ENCODE peak calls at places on chromosomes 13 and 19, in nine cellular contexts. X is hippocampal formation; Q is cardiac fibroblast; P is CD4-positive, alpha-beta memory T cell; I is Daoy; U is amniotic stem cell; C is dermis microvascular lymphatic vessel endothelial cell; F is substantia nigra; T is fibroblast of lung. A is an unnamed sample.

GRCh38 chr13:76865996-76866503 is 20.2 kb downstream of the KCTD12 start:
- DNase-seq in Q (no peak), C (no peak), P (no peak), T (no peak), X (no peak), I (no peak), U (no peak), F (no peak), A (no peak)

GRCh38 chr19:35169226-35169995 is 14.9 kb downstream of the FXYD5 start:
- DNase-seq in Q (no peak), C (no peak), U (no peak), X (no peak), P (no peak), T (no peak), F (no peak), I (no peak), A (no peak)

GRCh38 chr13:54232700-54233099 is 1204.1 kb downstream of the OLFM4 start:
- DNase-seq in U (no peak), X (no peak), F (no peak), P (no peak), C (no peak), T (no peak), I (no peak), Q (no peak), A (no peak)

GRCh38 chr19:48715276-48715675 is 4.2 kb downstream of the MAMSTR start:
- DNase-seq in P (no peak), U (no peak), I (no peak), C (no peak), X (no peak), F (no peak), T (no peak), Q (no peak), A (no peak)

GRCh38 chr13:32811297-32811800 is 204.9 kb upstream of the KL start:
- DNase-seq in X (no peak), C (no peak), Q (no peak), T (no peak), U (no peak), P (no peak), F (no peak), I (peak; percentile 51), A (no peak)

GRCh38 chr13:28297341-28297740 is 159.0 kb downstream of the PAN3 start:
- DNase-seq in X (no peak), U (no peak), P (no peak), T (no peak), C (no peak), Q (no peak), I (peak; percentile 12), F (no peak), A (peak; percentile 16)

GRCh38 chr13:24617394-24618218 is 62.6 kb upstream of the ATP12A start:
- DNase-seq in X (no peak), P (no peak), T (no peak), U (no peak), F (no peak), Q (no peak), C (no peak), I (no peak), A (peak; percentile 23)

GRCh38 chr19:1210227-1210538 is 4.6 kb downstream of the STK11 start:
- DNase-seq in P (no peak), X (peak; percentile 69), Q (no peak), F (peak; percentile 53), C (no peak), I (no peak), U (no peak), T (no peak), A (no peak)

GRCh38 chr19:44777715-44778347 is at the start of gene CBLC:
- DNase-seq in C (no peak), T (no peak), F (no peak), X (no peak), U (no peak), P (no peak), I (no peak), Q (no peak), A (peak; percentile 97)

GRCh38 chr19:6087074-6087506 is 23.2 kb downstream of the RFX2 start:
- DNase-seq in U (no peak), C (no peak), P (peak; percentile 14), Q (no peak), I (peak; percentile 32), T (no peak), F (no peak), X (no peak), A (peak; percentile 71)

GRCh38 chr19:36128392-36128736 is 11.5 kb upstream of the CAPNS1 start:
- DNase-seq in I (no peak), F (no peak), Q (no peak), C (no peak), U (no peak), X (no peak), T (no peak), P (no peak), A (peak; percentile 62)

GRCh38 chr13:40328091-40328490 is 338.4 kb downstream of the FOXO1 start:
- DNase-seq in X (no peak), Q (no peak), U (no peak), T (no peak), P (no peak), I (no peak), F (no peak), C (no peak), A (no peak)

GRCh38 chr19:38679839-38680238 is 32.4 kb downstream of the ACTN4 start:
- DNase-seq in F (no peak), C (no peak), P (no peak), I (no peak), X (no peak), U (no peak), Q (no peak), T (peak; percentile 31), A (no peak)

GRCh38 chr19:3403489-3404323 is 37.3 kb downstream of the NFIC start:
- DNase-seq in F (peak; percentile 80), X (peak; percentile 78), Q (peak; percentile 99), C (peak; percentile 57), P (no peak), I (peak; percentile 81), U (peak; percentile 51), T (peak; percentile 99), A (no peak)

GRCh38 chr13:29140277-29140676 is 320.1 kb downstream of the MTUS2 start:
- DNase-seq in T (peak; percentile 23), U (no peak), C (no peak), P (no peak), F (no peak), I (peak; percentile 32), X (no peak), Q (peak; percentile 79), A (no peak)

GRCh38 chr19:19064098-19064722 is 416 bp downstream of the SLC25A42 start:
- DNase-seq in T (no peak), U (no peak), Q (no peak), X (no peak), F (no peak), P (no peak), I (no peak), C (peak; percentile 9), A (no peak)

A was measured in Caco-2.